ENCODE peak calls at places on chromosomes 2 and 18, in nine cellular contexts. F is kidney tubule cell; O is mammary epithelial cell; Z is stimulated activated naive CD4-positive, alpha-beta T cell; X is effector CD8-positive, alpha-beta T cell; U is RPMI7951; M is stimulated activated CD8-positive, alpha-beta memory T cell treated with anti-CD3 and anti-CD28 coated beads, Interleukin-15, amount 100 ng/mL, for 4 hours; Y is stomach; V is coronary artery. P is an unnamed sample.
A peak's percentile ranks its signal among the peaks of the same experiment; 100 is the strongest.

GRCh38 chr2:127146820-127147502 is 40.0 kb upstream of the BIN1 start:
- DNase-seq in F (peak; percentile 6), O (no peak), Z (no peak), X (no peak), U (peak; percentile 73), M (no peak), Y (no peak), V (no peak), P (no peak)

GRCh38 chr2:26528870-26529269 is 50.9 kb upstream of the OTOF start:
- DNase-seq in F (no peak), O (no peak), Z (no peak), X (no peak), U (no peak), M (no peak), Y (no peak), V (no peak), P (no peak)

GRCh38 chr2:102061962-102062795 is 70.4 kb downstream of the IL1R2 start:
- DNase-seq in F (peak; percentile 80), O (no peak), Z (no peak), X (no peak), U (peak; percentile 93), M (no peak), Y (no peak), V (no peak), P (no peak)

GRCh38 chr2:60249879-60250278 is 303.6 kb downstream of the BCL11A start:
- DNase-seq in F (no peak), O (no peak), Z (no peak), X (no peak), U (no peak), M (no peak), Y (no peak), V (no peak), P (no peak)

GRCh38 chr18:26432651-26433424 is 115.5 kb downstream of the KCTD1 start:
- DNase-seq in F (peak; percentile 53), O (no peak), Z (no peak), X (no peak), U (no peak), M (no peak), Y (no peak), V (no peak), P (no peak)

GRCh38 chr2:208129804-208130712 is at the start of gene CRYGC:
- DNase-seq in F (peak; percentile 51), O (peak; percentile 51), Z (no peak), X (no peak), U (peak; percentile 11), M (no peak), Y (no peak), V (no peak), P (no peak)

GRCh38 chr2:12433641-12433990 is 283.1 kb upstream of the TRIB2 start:
- DNase-seq in F (no peak), O (no peak), Z (no peak), X (no peak), U (no peak), M (no peak), Y (peak; percentile 31), V (no peak), P (no peak)

GRCh38 chr2:160484859-160485520 is 8.6 kb downstream of the RBMS1 start:
- DNase-seq in F (no peak), O (no peak), Z (peak; percentile 12), X (peak; percentile 15), U (no peak), M (no peak), Y (no peak), V (no peak), P (no peak)

GRCh38 chr18:46174317-46175039 is 70.3 kb downstream of the HAUS1 start:
- DNase-seq in F (peak; percentile 43), O (peak; percentile 44), Z (no peak), X (peak; percentile 22), U (no peak), M (peak; percentile 12), Y (peak; percentile 31), V (no peak), P (no peak)

GRCh38 chr2:46380038-46380940 is 83.1 kb downstream of the EPAS1 start:
- DNase-seq in F (no peak), O (no peak), Z (no peak), X (no peak), U (no peak), M (no peak), Y (no peak), V (no peak), P (no peak)